ENCODE peak calls at places on chromosomes 3 and 15, in nine cellular contexts. One of them, this sample, is unnamed.

GRCh38 chr3:184553385-184553784 is 8.2 kb upstream of the EPHB3 start:
- DNase-seq in progenitor cell of endocrine pancreas: no peak
- DNase-seq in nephron progenitor cell: no peak
- DNase-seq in WTC11: no peak
- DNase-seq in stomach: no peak
- DNase-seq in neural crest cell: no peak
- DNase-seq in heart left ventricle: no peak
- DNase-seq in tibial nerve: no peak
- DNase-seq in CD4-positive, alpha-beta T cell: no peak
- DNase-seq in this sample: no peak

GRCh38 chr3:60316121-60316783 is 935.0 kb downstream of the FHIT start:
- DNase-seq in progenitor cell of endocrine pancreas: no peak
- DNase-seq in neural crest cell: no peak
- DNase-seq in tibial nerve: no peak
- DNase-seq in CD4-positive, alpha-beta T cell: no peak
- DNase-seq in nephron progenitor cell: no peak
- DNase-seq in stomach: no peak
- DNase-seq in heart left ventricle: no peak
- DNase-seq in WTC11: no peak
- DNase-seq in this sample: no peak

GRCh38 chr3:126959144-126959920 is 23.6 kb upstream of the PLXNA1 start:
- DNase-seq in heart left ventricle: peak
- DNase-seq in progenitor cell of endocrine pancreas: no peak
- DNase-seq in neural crest cell: no peak
- DNase-seq in tibial nerve: no peak
- DNase-seq in CD4-positive, alpha-beta T cell: no peak
- DNase-seq in nephron progenitor cell: no peak
- DNase-seq in stomach: no peak
- DNase-seq in WTC11: no peak
- DNase-seq in this sample: no peak

GRCh38 chr15:56824174-56824573 is 90.9 kb upstream of the ZNF280D start:
- DNase-seq in heart left ventricle: no peak
- DNase-seq in WTC11: no peak
- DNase-seq in CD4-positive, alpha-beta T cell: no peak
- DNase-seq in neural crest cell: no peak
- DNase-seq in tibial nerve: no peak
- DNase-seq in stomach: no peak
- DNase-seq in progenitor cell of endocrine pancreas: no peak
- DNase-seq in nephron progenitor cell: no peak
- DNase-seq in this sample: no peak

GRCh38 chr3:11480663-11481298 is 162.9 kb downstream of the VGLL4 start:
- DNase-seq in CD4-positive, alpha-beta T cell: no peak
- DNase-seq in progenitor cell of endocrine pancreas: no peak
- DNase-seq in stomach: peak
- DNase-seq in tibial nerve: no peak
- DNase-seq in neural crest cell: no peak
- DNase-seq in heart left ventricle: no peak
- DNase-seq in WTC11: peak
- DNase-seq in nephron progenitor cell: peak
- DNase-seq in this sample: peak

GRCh38 chr15:62521396-62521795 is 356.3 kb upstream of the C2CD4B start:
- DNase-seq in neural crest cell: no peak
- DNase-seq in stomach: no peak
- DNase-seq in heart left ventricle: no peak
- DNase-seq in CD4-positive, alpha-beta T cell: no peak
- DNase-seq in progenitor cell of endocrine pancreas: no peak
- DNase-seq in tibial nerve: no peak
- DNase-seq in WTC11: no peak
- DNase-seq in nephron progenitor cell: no peak
- DNase-seq in this sample: no peak

GRCh38 chr15:39803016-39803415 is 20.4 kb upstream of the FSIP1 start:
- DNase-seq in WTC11: no peak
- DNase-seq in nephron progenitor cell: no peak
- DNase-seq in neural crest cell: no peak
- DNase-seq in progenitor cell of endocrine pancreas: no peak
- DNase-seq in tibial nerve: no peak
- DNase-seq in CD4-positive, alpha-beta T cell: no peak
- DNase-seq in heart left ventricle: no peak
- DNase-seq in stomach: no peak
- DNase-seq in this sample: no peak

GRCh38 chr3:141442421-141442820 is 44.4 kb upstream of the RASA2 start:
- DNase-seq in tibial nerve: no peak
- DNase-seq in stomach: no peak
- DNase-seq in heart left ventricle: no peak
- DNase-seq in nephron progenitor cell: no peak
- DNase-seq in WTC11: no peak
- DNase-seq in CD4-positive, alpha-beta T cell: no peak
- DNase-seq in progenitor cell of endocrine pancreas: no peak
- DNase-seq in neural crest cell: no peak
- DNase-seq in this sample: no peak

GRCh38 chr15:51861557-51862350 is 32.3 kb downstream of the TMOD3 start:
- DNase-seq in heart left ventricle: no peak
- DNase-seq in stomach: no peak
- DNase-seq in WTC11: no peak
- DNase-seq in nephron progenitor cell: no peak
- DNase-seq in neural crest cell: no peak
- DNase-seq in CD4-positive, alpha-beta T cell: peak
- DNase-seq in tibial nerve: no peak
- DNase-seq in progenitor cell of endocrine pancreas: no peak
- DNase-seq in this sample: peak

GRCh38 chr3:169769287-169770181 is at the start of gene ACTRT3:
- DNase-seq in neural crest cell: peak
- DNase-seq in progenitor cell of endocrine pancreas: peak
- DNase-seq in tibial nerve: peak
- DNase-seq in stomach: peak
- DNase-seq in nephron progenitor cell: peak
- DNase-seq in CD4-positive, alpha-beta T cell: peak
- DNase-seq in WTC11: peak
- DNase-seq in heart left ventricle: peak
- DNase-seq in this sample: peak
- TF ChIP-seq CTCF in neural crest cell: no peak
- TF ChIP-seq CTCF in progenitor cell of endocrine pancreas: no peak
- TF ChIP-seq CTCF in tibial nerve: no peak
- TF ChIP-seq CTCF in stomach: no peak
- TF ChIP-seq CTCF in nephron progenitor cell: no peak
- TF ChIP-seq CTCF in CD4-positive, alpha-beta T cell: no peak
- TF ChIP-seq CTCF in WTC11: no peak
- TF ChIP-seq CTCF in heart left ventricle: no peak
- TF ChIP-seq CTCF in this sample: no peak

DNA sequence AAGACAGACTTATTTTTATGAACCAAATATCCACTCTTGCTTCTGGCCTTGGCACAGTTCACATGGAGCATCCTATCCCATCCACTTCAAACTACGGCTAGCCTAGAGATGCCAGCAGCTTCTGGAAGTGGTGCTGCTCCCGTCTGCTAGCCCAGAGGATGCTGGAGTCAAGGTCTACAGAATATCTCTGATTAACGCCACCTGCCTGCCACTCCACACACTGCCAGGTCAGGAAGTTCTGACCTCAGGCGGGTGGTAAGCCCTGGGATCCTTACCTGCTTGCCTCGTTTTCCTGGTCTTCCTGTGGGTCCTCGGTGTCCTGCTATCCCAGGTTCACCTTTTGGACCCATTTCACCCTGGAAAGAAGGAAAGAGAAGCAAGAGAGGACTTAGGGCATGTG is 42.9 kb downstream of the EAF1 start:
- DNase-seq in stomach: no peak
- DNase-seq in heart left ventricle: no peak
- DNase-seq in WTC11: peak
- DNase-seq in tibial nerve: no peak
- DNase-seq in nephron progenitor cell: no peak
- DNase-seq in neural crest cell: no peak
- DNase-seq in CD4-positive, alpha-beta T cell: no peak
- DNase-seq in progenitor cell of endocrine pancreas: no peak
- DNase-seq in this sample: no peak
- TF ChIP-seq CTCF in stomach: no peak
- TF ChIP-seq CTCF in heart left ventricle: no peak
- TF ChIP-seq CTCF in WTC11: no peak
- TF ChIP-seq CTCF in tibial nerve: no peak
- TF ChIP-seq CTCF in nephron progenitor cell: no peak
- TF ChIP-seq CTCF in neural crest cell: no peak
- TF ChIP-seq CTCF in CD4-positive, alpha-beta T cell: no peak
- TF ChIP-seq CTCF in progenitor cell of endocrine pancreas: no peak
- TF ChIP-seq CTCF in this sample: no peak

GRCh38 chr15:100131321-100132224 is 210.2 kb downstream of the ADAMTS17 start:
- DNase-seq in neural crest cell: peak
- DNase-seq in stomach: peak
- DNase-seq in tibial nerve: no peak
- DNase-seq in CD4-positive, alpha-beta T cell: no peak
- DNase-seq in heart left ventricle: peak
- DNase-seq in WTC11: peak
- DNase-seq in nephron progenitor cell: peak
- DNase-seq in progenitor cell of endocrine pancreas: no peak
- DNase-seq in this sample: peak
- TF ChIP-seq CTCF in neural crest cell: peak
- TF ChIP-seq CTCF in stomach: peak
- TF ChIP-seq CTCF in tibial nerve: peak
- TF ChIP-seq CTCF in CD4-positive, alpha-beta T cell: peak
- TF ChIP-seq CTCF in heart left ventricle: peak
- TF ChIP-seq CTCF in WTC11: no peak
- TF ChIP-seq CTCF in nephron progenitor cell: no peak
- TF ChIP-seq CTCF in progenitor cell of endocrine pancreas: peak
- TF ChIP-seq CTCF in this sample: peak

DNA sequence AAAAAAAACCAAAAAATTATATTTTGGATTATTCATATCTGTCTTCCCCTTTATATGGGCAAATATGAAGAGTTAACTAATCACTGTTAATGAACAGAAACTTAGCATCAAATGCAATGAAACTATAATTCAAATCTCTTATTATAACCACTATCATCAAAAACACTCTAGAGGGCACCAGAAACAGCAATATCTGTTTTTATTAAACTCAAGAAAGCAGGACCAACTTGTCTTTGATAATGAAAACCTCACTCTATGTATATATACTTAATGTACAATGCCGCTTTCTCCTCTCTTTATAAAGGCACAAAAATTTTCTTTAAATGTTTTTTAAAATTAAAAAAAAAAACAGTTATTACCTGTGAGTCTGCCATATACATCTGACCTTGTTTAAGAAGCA is 92.7 kb downstream of the UACA start:
- DNase-seq in nephron progenitor cell: no peak
- DNase-seq in WTC11: no peak
- DNase-seq in heart left ventricle: no peak
- DNase-seq in CD4-positive, alpha-beta T cell: no peak
- DNase-seq in stomach: no peak
- DNase-seq in neural crest cell: no peak
- DNase-seq in tibial nerve: no peak
- DNase-seq in progenitor cell of endocrine pancreas: no peak
- DNase-seq in this sample: peak
- TF ChIP-seq CTCF in nephron progenitor cell: no peak
- TF ChIP-seq CTCF in WTC11: no peak
- TF ChIP-seq CTCF in heart left ventricle: peak
- TF ChIP-seq CTCF in CD4-positive, alpha-beta T cell: peak
- TF ChIP-seq CTCF in stomach: no peak
- TF ChIP-seq CTCF in neural crest cell: peak
- TF ChIP-seq CTCF in tibial nerve: peak
- TF ChIP-seq CTCF in progenitor cell of endocrine pancreas: peak
- TF ChIP-seq CTCF in this sample: no peak

GRCh38 chr3:71005797-71006321 is 577.7 kb downstream of the FOXP1 start:
- DNase-seq in WTC11: no peak
- DNase-seq in CD4-positive, alpha-beta T cell: no peak
- DNase-seq in tibial nerve: no peak
- DNase-seq in neural crest cell: no peak
- DNase-seq in heart left ventricle: no peak
- DNase-seq in stomach: no peak
- DNase-seq in progenitor cell of endocrine pancreas: no peak
- DNase-seq in nephron progenitor cell: no peak
- DNase-seq in this sample: peak

GRCh38 chr3:71008350-71008923 is 575.1 kb downstream of the FOXP1 start:
- DNase-seq in neural crest cell: no peak
- DNase-seq in nephron progenitor cell: no peak
- DNase-seq in WTC11: no peak
- DNase-seq in progenitor cell of endocrine pancreas: no peak
- DNase-seq in CD4-positive, alpha-beta T cell: no peak
- DNase-seq in tibial nerve: no peak
- DNase-seq in stomach: no peak
- DNase-seq in heart left ventricle: no peak
- DNase-seq in this sample: peak

GRCh38 chr3:71011565-71012287 is 571.8 kb downstream of the FOXP1 start:
- DNase-seq in neural crest cell: no peak
- DNase-seq in tibial nerve: no peak
- DNase-seq in heart left ventricle: no peak
- DNase-seq in progenitor cell of endocrine pancreas: no peak
- DNase-seq in CD4-positive, alpha-beta T cell: no peak
- DNase-seq in WTC11: no peak
- DNase-seq in stomach: no peak
- DNase-seq in nephron progenitor cell: no peak
- DNase-seq in this sample: peak

GRCh38 chr3:71010731-71011455 is 572.6 kb downstream of the FOXP1 start:
- DNase-seq in WTC11: no peak
- DNase-seq in CD4-positive, alpha-beta T cell: peak
- DNase-seq in heart left ventricle: no peak
- DNase-seq in progenitor cell of endocrine pancreas: no peak
- DNase-seq in nephron progenitor cell: no peak
- DNase-seq in tibial nerve: no peak
- DNase-seq in stomach: no peak
- DNase-seq in neural crest cell: no peak
- DNase-seq in this sample: no peak

GRCh38 chr3:71006810-71007785 is 576.4 kb downstream of the FOXP1 start:
- DNase-seq in neural crest cell: no peak
- DNase-seq in stomach: no peak
- DNase-seq in progenitor cell of endocrine pancreas: no peak
- DNase-seq in WTC11: no peak
- DNase-seq in tibial nerve: no peak
- DNase-seq in nephron progenitor cell: no peak
- DNase-seq in CD4-positive, alpha-beta T cell: no peak
- DNase-seq in heart left ventricle: no peak
- DNase-seq in this sample: peak
- TF ChIP-seq CTCF in neural crest cell: peak
- TF ChIP-seq CTCF in stomach: peak
- TF ChIP-seq CTCF in progenitor cell of endocrine pancreas: peak
- TF ChIP-seq CTCF in WTC11: no peak
- TF ChIP-seq CTCF in tibial nerve: peak
- TF ChIP-seq CTCF in nephron progenitor cell: peak
- TF ChIP-seq CTCF in CD4-positive, alpha-beta T cell: peak
- TF ChIP-seq CTCF in heart left ventricle: peak
- TF ChIP-seq CTCF in this sample: no peak

GRCh38 chr3:119812491-119813058 is 30.7 kb downstream of the NR1I2 start:
- DNase-seq in CD4-positive, alpha-beta T cell: no peak
- DNase-seq in stomach: no peak
- DNase-seq in WTC11: no peak
- DNase-seq in nephron progenitor cell: no peak
- DNase-seq in progenitor cell of endocrine pancreas: no peak
- DNase-seq in heart left ventricle: peak
- DNase-seq in tibial nerve: no peak
- DNase-seq in neural crest cell: no peak
- DNase-seq in this sample: no peak
- TF ChIP-seq CTCF in CD4-positive, alpha-beta T cell: no peak
- TF ChIP-seq CTCF in stomach: no peak
- TF ChIP-seq CTCF in WTC11: no peak
- TF ChIP-seq CTCF in nephron progenitor cell: no peak
- TF ChIP-seq CTCF in progenitor cell of endocrine pancreas: no peak
- TF ChIP-seq CTCF in heart left ventricle: no peak
- TF ChIP-seq CTCF in tibial nerve: no peak
- TF ChIP-seq CTCF in neural crest cell: no peak
- TF ChIP-seq CTCF in this sample: no peak

This sample was measured in endothelial cell of umbilical vein.